ENCODE peak calls at places on chromosomes 1 and 21, in ten cellular contexts. C, G, X, V, S, K, J, N, M and B are unnamed samples.

GRCh38 chr1:39690225-39690624 is 1.0 kb downstream of the HPCAL4 start:
- DNase-seq in N (no peak), K (no peak), J (no peak), C (no peak), G (no peak), S (no peak), X (no peak), M (no peak), V (no peak), B (no peak)

GRCh38 chr21:20329636-20330035 is 668.6 kb upstream of the NCAM2 start:
- DNase-seq in V (no peak), G (no peak), J (no peak), X (no peak), M (no peak), K (no peak), N (no peak), S (no peak), C (no peak), B (no peak)

GRCh38 chr1:172245788-172246187 is 174.7 kb upstream of the C1orf105 start:
- DNase-seq in M (no peak), S (no peak), G (no peak), X (no peak), V (no peak), C (no peak), J (no peak), N (no peak), K (no peak), B (no peak)

GRCh38 chr1:2382621-2383361 is 8.6 kb downstream of the MORN1 start:
- DNase-seq in S (peak), J (no peak), N (no peak), K (peak), G (no peak), V (no peak), X (no peak), C (peak), M (peak), B (no peak)

GRCh38 chr1:226642421-226642820 is 93.9 kb downstream of the STUM start:
- DNase-seq in X (no peak), M (no peak), G (no peak), S (no peak), V (no peak), C (no peak), J (no peak), N (no peak), K (no peak), B (no peak)

GRCh38 chr1:74767490-74767889 is 34.5 kb downstream of the TYW3 start:
- DNase-seq in J (peak), G (no peak), M (peak), N (no peak), V (no peak), X (no peak), S (peak), K (no peak), C (peak), B (peak)

GRCh38 chr1:14142397-14143095 is 442.6 kb downstream of the PRDM2 start:
- DNase-seq in X (no peak), V (no peak), J (no peak), G (no peak), C (peak), S (no peak), K (no peak), M (no peak), N (no peak), B (no peak)

GRCh38 chr1:243261389-243261788 is 5.5 kb downstream of the SDCCAG8 start:
- DNase-seq in C (no peak), N (no peak), M (no peak), S (no peak), J (peak), V (no peak), K (no peak), G (no peak), X (no peak), B (peak)

GRCh38 chr21:16913010-16913409 is 599.8 kb upstream of the CXADR start:
- DNase-seq in G (no peak), J (no peak), M (no peak), S (no peak), V (no peak), X (no peak), N (no peak), K (no peak), C (no peak), B (no peak)

GRCh38 chr1:110785612-110786011 is 87.3 kb upstream of the CD53 start:
- DNase-seq in N (no peak), M (no peak), V (no peak), K (no peak), J (no peak), C (no peak), X (no peak), S (no peak), G (no peak), B (no peak)

GRCh38 chr1:29379438-29380073 is 143.2 kb downstream of the PTPRU start:
- DNase-seq in X (no peak), G (no peak), S (peak), K (peak), J (no peak), N (no peak), V (no peak), C (peak), M (peak), B (peak)

GRCh38 chr1:103267893-103268292 is 159.6 kb upstream of the COL11A1 start:
- DNase-seq in G (no peak), X (no peak), S (no peak), V (no peak), N (no peak), J (no peak), M (no peak), K (no peak), C (no peak), B (no peak)

GRCh38 chr1:59990470-59990869 is 63.9 kb upstream of the CYP2J2 start:
- DNase-seq in C (no peak), M (no peak), S (no peak), G (no peak), J (no peak), K (no peak), X (no peak), V (no peak), N (no peak), B (no peak)

GRCh38 chr1:166488327-166488726 is 321.5 kb upstream of the FAM78B start:
- DNase-seq in V (no peak), J (no peak), K (no peak), G (no peak), X (no peak), S (no peak), C (no peak), M (no peak), N (no peak), B (no peak)

GRCh38 chr1:166489356-166489669 is 322.5 kb upstream of the FAM78B start:
- DNase-seq in X (no peak), N (no peak), C (no peak), K (no peak), S (no peak), G (no peak), V (no peak), M (no peak), J (no peak), B (no peak)

GRCh38 chr1:166485620-166486019 is 318.8 kb upstream of the FAM78B start:
- DNase-seq in G (no peak), S (no peak), M (no peak), V (no peak), J (no peak), N (no peak), K (no peak), X (no peak), C (no peak), B (no peak)

GRCh38 chr1:166490437-166490784 is 323.6 kb upstream of the FAM78B start:
- DNase-seq in S (no peak), V (no peak), J (no peak), M (no peak), G (no peak), C (no peak), N (no peak), X (no peak), K (no peak), B (no peak)

GRCh38 chr1:166489670-166490436 is 323.1 kb upstream of the FAM78B start:
- DNase-seq in V (no peak), S (no peak), J (no peak), K (peak), C (no peak), X (peak), N (no peak), M (peak), G (no peak), B (peak)
- H3K4me3 ChIP-seq in V (peak), S (no peak), J (no peak), K (no peak), C (no peak), X (peak), N (peak), M (no peak), G (peak), B (no peak)

GRCh38 chr1:183887826-183888819 is 83.2 kb downstream of the RGL1 start:
- DNase-seq in S (no peak), V (no peak), G (no peak), J (no peak), C (no peak), K (no peak), X (no peak), N (no peak), M (no peak), B (no peak)
- H3K4me3 ChIP-seq in S (no peak), V (no peak), G (no peak), J (no peak), C (no peak), K (no peak), X (peak), N (no peak), M (no peak), B (no peak)

GRCh38 chr1:115575661-115576060 is 66.1 kb upstream of the VANGL1 start:
- DNase-seq in K (no peak), X (no peak), V (no peak), G (no peak), S (no peak), M (no peak), J (no peak), N (no peak), C (no peak), B (no peak)
- H3K4me3 ChIP-seq in K (no peak), X (no peak), V (no peak), G (no peak), S (no peak), M (no peak), J (no peak), N (no peak), C (no peak), B (no peak)

GRCh38 chr1:25017436-25018109 is 87.5 kb upstream of the RUNX3 start:
- DNase-seq in V (no peak), G (no peak), K (no peak), X (no peak), M (peak), J (no peak), N (no peak), C (peak), S (peak), B (no peak)
- H3K4me3 ChIP-seq in V (no peak), G (no peak), K (no peak), X (no peak), M (no peak), J (no peak), N (no peak), C (no peak), S (no peak), B (no peak)

GRCh38 chr21:25891596-25891995 is 156.8 kb downstream of the GABPA start:
- DNase-seq in K (no peak), S (no peak), X (no peak), N (no peak), V (no peak), J (no peak), G (no peak), M (no peak), C (no peak), B (no peak)
- H3K4me3 ChIP-seq in K (no peak), S (no peak), X (no peak), N (no peak), V (no peak), J (no peak), G (no peak), M (no peak), C (no peak), B (no peak)

DNA sequence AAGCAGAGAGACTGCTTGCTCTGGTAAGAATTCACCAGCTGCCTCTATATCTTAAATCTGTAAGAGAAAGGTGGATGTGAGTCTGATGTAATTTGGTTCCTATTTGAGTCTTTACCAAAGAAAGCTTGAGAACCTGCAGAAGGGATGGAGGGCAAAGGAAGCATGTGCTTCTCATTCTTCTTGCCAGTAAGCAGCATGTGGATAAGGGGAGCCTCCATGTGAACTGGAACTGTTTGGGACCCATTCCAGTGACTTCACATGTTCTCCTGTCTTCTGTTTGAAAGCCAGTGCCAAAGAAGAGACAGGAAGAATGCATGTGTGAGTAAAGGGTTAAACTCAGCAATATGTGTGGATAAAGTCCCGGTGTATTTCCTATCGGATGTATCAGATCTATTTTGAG is 119.6 kb upstream of the ADGRL2 start:
- DNase-seq in S (no peak), N (no peak), G (no peak), C (no peak), J (no peak), X (no peak), V (no peak), M (no peak), K (no peak), B (peak)
- H3K4me3 ChIP-seq in S (no peak), N (no peak), G (no peak), C (no peak), J (no peak), X (no peak), V (no peak), M (no peak), K (no peak), B (no peak)

GRCh38 chr1:153883223-153883622 is 39.5 kb downstream of the GATAD2B start:
- DNase-seq in J (no peak), X (no peak), S (no peak), K (no peak), C (no peak), M (no peak), V (no peak), G (no peak), N (no peak), B (no peak)

GRCh38 chr1:153882296-153882912 is 40.4 kb downstream of the GATAD2B start:
- DNase-seq in V (no peak), G (no peak), K (no peak), M (no peak), X (no peak), C (no peak), N (no peak), J (no peak), S (peak), B (no peak)

GRCh38 chr1:153881764-153882163 is 41.0 kb downstream of the GATAD2B start:
- DNase-seq in X (no peak), S (peak), M (no peak), N (no peak), K (no peak), V (no peak), G (no peak), J (peak), C (peak), B (peak)

GRCh38 chr1:153880024-153880423 is 42.7 kb downstream of the GATAD2B start:
- DNase-seq in M (no peak), V (no peak), G (no peak), S (no peak), C (no peak), J (no peak), K (no peak), N (no peak), X (no peak), B (no peak)

GRCh38 chr1:153880962-153881361 is 41.8 kb downstream of the GATAD2B start:
- DNase-seq in G (peak), X (no peak), C (peak), K (peak), N (peak), V (peak), S (no peak), J (peak), M (peak), B (peak)
- H3K4me3 ChIP-seq in G (peak), X (no peak), C (peak), K (no peak), N (peak), V (peak), S (no peak), J (peak), M (no peak), B (peak)

GRCh38 chr1:43452789-43453441 is 816 bp downstream of the HYI start:
- DNase-seq in M (peak), X (no peak), J (peak), C (peak), G (no peak), K (peak), S (peak), V (no peak), N (no peak), B (peak)
- H3K4me3 ChIP-seq in M (peak), X (peak), J (peak), C (peak), G (peak), K (peak), S (peak), V (peak), N (peak), B (peak)